ENCODE peak calls at places on chromosome 11, in nine cellular contexts. R is right lobe of liver, Q is gastrocnemius medialis, B is testis, X is uterus, E is SK-N-SH, J is upper lobe of left lung, F is transverse colon, G is A673. U is an unnamed sample.

GRCh38 chr11:3920148-3920852 is 64.8 kb downstream of the STIM1 start:
- DNase-seq in F (peak; percentile 49), B (no peak), E (no peak), Q (peak; percentile 56), X (peak; percentile 41), G (peak; percentile 18), J (no peak), R (no peak), U (no peak)

GRCh38 chr11:64086263-64086938 is 50.7 kb downstream of the FLRT1 start:
- DNase-seq in J (no peak), B (peak; percentile 81), R (no peak), G (no peak), Q (peak; percentile 86), F (peak; percentile 27), E (no peak), X (peak; percentile 67), U (no peak)

GRCh38 chr11:119874660-119875238 is 145.7 kb upstream of the NECTIN1 start:
- DNase-seq in E (peak; percentile 64), F (no peak), X (no peak), J (no peak), R (no peak), B (no peak), Q (no peak), G (no peak), U (no peak)

GRCh38 chr11:5620606-5621521 is 3.9 kb upstream of the TRIM34 start:
- DNase-seq in J (no peak), X (no peak), Q (no peak), E (no peak), B (no peak), G (no peak), R (no peak), F (no peak), U (no peak)

GRCh38 chr11:25038131-25038530 is 541.3 kb downstream of the LUZP2 start:
- DNase-seq in G (no peak), F (no peak), X (no peak), J (no peak), R (no peak), B (no peak), Q (no peak), E (no peak), U (no peak)

GRCh38 chr11:19244621-19245020 is 3.9 kb upstream of the E2F8 start:
- DNase-seq in R (no peak), Q (no peak), B (no peak), G (no peak), F (no peak), J (no peak), E (no peak), X (no peak), U (no peak)

GRCh38 chr11:3642071-3642951 is 519 bp upstream of the ART5 start:
- DNase-seq in G (peak; percentile 74), E (peak; percentile 98), Q (peak; percentile 91), J (peak; percentile 95), F (peak; percentile 74), X (peak; percentile 87), R (peak; percentile 76), B (peak; percentile 80), U (no peak)

GRCh38 chr11:55357560-55358184 is 10.1 kb upstream of the OR4A15 start:
- DNase-seq in B (peak; percentile 25), J (no peak), Q (no peak), X (no peak), G (peak; percentile 23), R (no peak), E (no peak), F (no peak), U (no peak)

GRCh38 chr11:128417607-128418324 is 169.6 kb downstream of the ETS1 start:
- DNase-seq in B (peak; percentile 52), Q (no peak), G (no peak), E (no peak), J (no peak), R (no peak), X (no peak), F (no peak), U (no peak)

GRCh38 chr11:75312346-75312745 is 39.1 kb downstream of the ARRB1 start:
- DNase-seq in J (no peak), Q (no peak), X (no peak), B (no peak), G (no peak), E (no peak), R (no peak), F (no peak), U (no peak)
- H3K27ac ChIP-seq in J (peak overlapping the region; percentile 79), Q (peak overlapping the region; percentile 80), X (peak overlapping the region; percentile 91), B (peak overlapping the region; percentile 72), G (peak overlapping the region; percentile 66), E (no peak overlapping the region), R (peak overlapping the region; percentile 52), F (peak overlapping the region; percentile 82), U (peak overlapping the region; percentile 58)

GRCh38 chr11:102135256-102135655 is 25.0 kb downstream of the YAP1 start:
- DNase-seq in R (no peak), X (no peak), J (no peak), B (no peak), G (no peak), F (no peak), E (no peak), Q (no peak), U (no peak)

GRCh38 chr11:102138677-102139076 is 28.4 kb downstream of the YAP1 start:
- DNase-seq in Q (no peak), G (peak; percentile 26), X (no peak), R (no peak), B (no peak), E (no peak), F (no peak), J (no peak), U (no peak)

GRCh38 chr11:102134597-102134996 is 24.4 kb downstream of the YAP1 start:
- DNase-seq in F (no peak), Q (no peak), G (no peak), X (no peak), R (no peak), E (no peak), B (no peak), J (no peak), U (no peak)

GRCh38 chr11:102139081-102139498 is 28.8 kb downstream of the YAP1 start:
- DNase-seq in E (no peak), J (no peak), Q (no peak), X (peak; percentile 33), B (no peak), G (peak; percentile 79), R (no peak), F (no peak), U (no peak)

DNA sequence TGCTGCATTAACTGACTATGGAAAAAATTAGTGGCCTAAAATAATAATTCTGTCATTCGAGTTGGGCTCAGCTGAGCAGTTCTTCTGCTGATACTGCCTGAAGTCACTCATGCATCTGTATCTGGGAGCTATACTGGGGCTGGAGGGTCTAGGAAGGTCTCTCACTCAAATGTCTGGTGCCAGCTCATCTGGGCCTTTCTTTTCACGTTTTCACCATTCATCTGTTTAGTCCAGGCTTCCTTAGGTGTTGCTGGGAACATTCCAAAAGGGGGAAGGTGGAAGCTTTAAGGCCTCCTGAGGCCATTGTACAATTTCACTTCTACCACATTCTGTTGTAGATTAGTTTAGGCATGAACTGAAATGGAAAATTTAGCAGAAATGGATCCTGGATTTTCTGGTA is 28.0 kb downstream of the YAP1 start:
- DNase-seq in G (no peak), R (no peak), E (no peak), B (no peak), Q (no peak), F (no peak), J (no peak), X (no peak), U (no peak)
- H3K27ac ChIP-seq in G (peak overlapping the region; percentile 71), R (no peak overlapping the region), E (peak overlapping the region; percentile 95), B (no peak overlapping the region), Q (peak overlapping the region; percentile 86), F (peak overlapping the region; percentile 43), J (peak overlapping the region; percentile 10), X (peak overlapping the region; percentile 80), U (peak overlapping the region; percentile 42)

DNA sequence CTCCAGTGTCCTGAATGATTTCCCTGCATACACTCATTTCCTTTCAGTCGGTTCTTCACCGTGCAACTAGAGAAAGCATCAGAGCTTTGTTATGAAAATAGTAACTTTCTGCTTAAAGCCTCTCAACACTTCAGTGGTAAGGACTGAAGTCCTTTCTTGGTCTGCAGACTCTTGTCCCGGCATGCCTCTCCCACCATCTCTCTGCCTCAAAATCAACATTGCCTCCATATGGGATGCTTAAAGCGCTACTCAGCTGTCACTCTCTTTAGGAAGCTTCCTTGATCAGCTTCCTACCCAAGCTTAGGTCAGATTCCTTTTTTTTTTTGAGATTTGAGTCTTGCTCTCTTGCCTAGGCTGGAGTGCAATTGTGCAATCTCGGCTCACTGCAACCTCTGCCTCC is 36.7 kb downstream of the APLP2 start:
- DNase-seq in R (no peak), G (no peak), J (no peak), Q (no peak), E (no peak), B (no peak), F (no peak), X (no peak), U (no peak)
- H3K27ac ChIP-seq in R (no peak overlapping the region), G (no peak overlapping the region), J (no peak overlapping the region), Q (no peak overlapping the region), E (no peak overlapping the region), B (no peak overlapping the region), F (no peak overlapping the region), X (no peak overlapping the region), U (no peak overlapping the region)

DNA sequence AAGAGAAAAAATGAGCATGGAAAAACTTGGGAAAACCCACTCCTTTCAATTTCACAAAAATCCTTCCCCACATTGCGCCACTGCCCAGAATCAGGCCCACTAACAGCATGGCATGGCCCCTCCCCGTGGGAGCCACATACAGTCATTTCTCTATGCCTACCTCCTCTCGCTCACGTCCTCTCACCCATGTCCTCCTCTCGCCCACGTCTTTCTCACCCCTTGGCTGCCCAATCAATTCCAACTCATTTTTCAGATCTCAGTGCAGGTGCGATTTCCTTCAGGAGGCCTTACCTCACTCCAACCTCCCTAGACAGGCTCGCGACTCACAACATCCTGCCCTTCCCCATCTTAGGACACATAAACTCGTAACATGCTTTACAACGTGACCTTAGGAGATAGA is 229.2 kb downstream of the CADM1 start:
- DNase-seq in B (no peak), G (no peak), Q (no peak), E (no peak), R (no peak), F (no peak), J (no peak), X (no peak), U (no peak)
- H3K27ac ChIP-seq in B (no peak overlapping the region), G (no peak overlapping the region), Q (no peak overlapping the region), E (no peak overlapping the region), R (no peak overlapping the region), F (no peak overlapping the region), J (no peak overlapping the region), X (no peak overlapping the region), U (no peak overlapping the region)

DNA sequence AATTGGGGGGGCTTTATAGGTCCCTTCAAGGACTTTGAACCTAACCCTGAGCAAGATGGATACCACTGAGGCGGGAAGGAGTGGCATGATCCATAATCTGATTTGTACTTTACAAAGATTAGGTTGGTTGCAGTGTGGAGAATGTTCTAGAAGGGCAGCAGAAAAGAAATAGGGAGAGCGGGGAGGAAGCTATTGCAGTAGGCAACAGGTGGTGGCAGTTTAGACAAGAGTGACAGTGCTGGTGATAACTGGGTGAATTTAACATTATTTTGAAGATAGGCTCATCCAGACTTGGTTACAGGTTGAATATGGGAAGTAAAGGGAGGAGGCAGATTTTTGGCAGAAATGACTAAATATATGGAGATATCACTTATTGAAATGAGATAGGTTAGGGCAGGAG is 179.9 kb upstream of the CADM1 start:
- DNase-seq in G (no peak), B (no peak), Q (no peak), F (no peak), X (no peak), E (no peak), R (no peak), J (no peak), U (no peak)
- H3K27ac ChIP-seq in G (no peak overlapping the region), B (no peak overlapping the region), Q (no peak overlapping the region), F (no peak overlapping the region), X (no peak overlapping the region), E (no peak overlapping the region), R (no peak overlapping the region), J (no peak overlapping the region), U (no peak overlapping the region)